ENCODE peak calls at places on chromosomes 13 and 19, in seven cellular contexts. P is fibroblast of mammary gland; X is activated CD8-positive, alpha-beta memory T cell treated with anti-CD3 and anti-CD28 coated beads, Interleukin-2, amount 10 ng/mL, durations not matched to agents 7 days and 5 days; G is A549; A is heart right ventricle; H is memory B cell; N is AG09319. U is an unnamed sample.

GRCh38 chr19:45444318-45445041 is 20.8 kb upstream of the ERCC1 start:
- DNase-seq in G (peak), X (peak), A (peak), H (peak), N (peak), P (peak), U (peak)

GRCh38 chr13:75647126-75647784 is 11.1 kb downstream of the LMO7 start:
- DNase-seq in X (no peak), H (no peak), N (no peak), P (peak), A (no peak), G (no peak), U (no peak)

GRCh38 chr13:26983533-26984315 is 187.9 kb downstream of the USP12 start:
- DNase-seq in A (no peak), G (no peak), X (peak), H (no peak), P (no peak), N (no peak), U (no peak)

GRCh38 chr13:61770697-61771096 is 355.0 kb upstream of the PCDH20 start:
- DNase-seq in G (no peak), H (no peak), P (no peak), A (no peak), X (no peak), N (no peak), U (no peak)

GRCh38 chr19:55216461-55217198 is 7.3 kb upstream of the PTPRH start:
- DNase-seq in H (peak), P (peak), G (peak), A (peak), X (peak), N (peak), U (peak)

GRCh38 chr13:106581268-106581667 is 13.3 kb upstream of the ARGLU1 start:
- DNase-seq in P (no peak), G (no peak), X (no peak), N (no peak), H (no peak), A (no peak), U (no peak)

GRCh38 chr19:45280471-45280961 is 29.4 kb downstream of the MARK4 start:
- DNase-seq in A (no peak), G (no peak), P (no peak), X (no peak), N (no peak), H (no peak), U (no peak)

GRCh38 chr19:55086730-55087541 is 11.3 kb downstream of the EPS8L1 start:
- DNase-seq in N (peak), P (peak), A (peak), X (peak), G (no peak), H (peak), U (no peak)

GRCh38 chr13:19927117-19927734 is 31.3 kb upstream of the ZMYM2 start:
- DNase-seq in P (peak), H (no peak), G (peak), X (no peak), N (peak), A (no peak), U (no peak)

GRCh38 chr19:46404884-46405658 is 8.3 kb downstream of the CCDC8 start:
- DNase-seq in N (no peak), X (no peak), A (no peak), H (no peak), G (peak), P (peak), U (no peak)

GRCh38 chr19:14450168-14450874 is 17.2 kb downstream of the PKN1 start:
- DNase-seq in A (no peak), H (no peak), P (peak), X (peak), G (peak), N (no peak), U (peak)

GRCh38 chr19:50449236-50449899 is 16.7 kb downstream of the MYBPC2 start:
- DNase-seq in A (no peak), N (no peak), H (no peak), X (no peak), G (peak), P (peak), U (no peak)

GRCh38 chr19:5213667-5214066 is 126.9 kb downstream of the PTPRS start:
- DNase-seq in A (no peak), P (no peak), G (no peak), N (no peak), H (no peak), X (no peak), U (no peak)

GRCh38 chr13:78742659-78743058 is 83.7 kb upstream of the OBI1 start:
- DNase-seq in N (no peak), A (no peak), H (no peak), G (no peak), P (no peak), X (no peak), U (no peak)

GRCh38 chr19:28727133-28727834 is 485.7 kb downstream of the UQCRFS1 start:
- DNase-seq in G (no peak), A (no peak), N (no peak), H (no peak), P (peak), X (no peak), U (no peak)

GRCh38 chr13:110756268-110756667 is 42.8 kb downstream of the ING1 start:
- DNase-seq in N (no peak), G (peak), H (no peak), X (no peak), P (peak), A (no peak), U (no peak)

GRCh38 chr19:16208847-16209246 is 11.1 kb downstream of the AP1M1 start:
- DNase-seq in N (no peak), X (no peak), P (no peak), H (no peak), A (no peak), G (no peak), U (no peak)

GRCh38 chr13:32639502-32640105 is 53.4 kb downstream of the PDS5B start:
- DNase-seq in H (peak), G (peak), N (peak), A (peak), P (peak), X (peak), U (peak)

GRCh38 chr13:33367931-33368330 is 82.4 kb upstream of the STARD13 start:
- DNase-seq in A (no peak), N (no peak), H (no peak), P (peak), G (no peak), X (no peak), U (no peak)

GRCh38 chr13:44837250-44837649 is 152.0 kb downstream of the NUFIP1 start:
- DNase-seq in A (no peak), X (no peak), P (peak), G (no peak), N (no peak), H (no peak), U (no peak)

GRCh38 chr19:53365899-53366493 is 491 bp downstream of the ZNF525 start:
- DNase-seq in A (no peak), G (no peak), X (peak), H (no peak), N (no peak), P (no peak), U (no peak)

GRCh38 chr13:52845334-52845761 is 3.1 kb downstream of the PCDH8 start:
- DNase-seq in X (no peak), N (no peak), P (no peak), H (no peak), A (no peak), G (no peak), U (no peak)

U was measured in T47D.